ENCODE peak calls at places on chromosomes 4 and X, in five cellular contexts. I, W, A, Y and B are unnamed samples.

GRCh38 chrX:133134282-133134681 is 37.4 kb upstream of the USP26 start:
- DNase-seq in I (no peak), W (no peak), A (no peak), Y (no peak), B (no peak)

GRCh38 chr4:145011636-145012035 is 86.4 kb downstream of the ANAPC10 start:
- DNase-seq in I (no peak), W (no peak), A (no peak), Y (no peak), B (peak)

GRCh38 chrX:103254171-103254824 is 657 bp downstream of the TCEAL8 start:
- DNase-seq in I (no peak), W (peak), A (peak), Y (peak), B (peak)

GRCh38 chr4:27442146-27442545 is 581.5 kb downstream of the STIM2 start:
- DNase-seq in I (no peak), W (no peak), A (no peak), Y (peak), B (peak)

GRCh38 chrX:9134341-9134740 is 100.4 kb upstream of the FAM9B start:
- DNase-seq in I (no peak), W (no peak), A (no peak), Y (no peak), B (peak)

GRCh38 chr4:40564004-40564403 is 65.7 kb downstream of the RBM47 start:
- DNase-seq in I (no peak), W (no peak), A (peak), Y (peak), B (no peak)

GRCh38 chr4:107719211-107719926 is 665 bp downstream of the PAPSS1 start:
- DNase-seq in I (no peak), W (no peak), A (peak), Y (peak), B (peak)

GRCh38 chrX:85107407-85107806 is 103.7 kb downstream of the APOOL start:
- DNase-seq in I (no peak), W (no peak), A (peak), Y (no peak), B (no peak)

GRCh38 chrX:124208675-124209074 is 123.8 kb upstream of the TEX13D start:
- DNase-seq in I (no peak), W (no peak), A (no peak), Y (no peak), B (no peak)

GRCh38 chr4:11647433-11647832 is 218.7 kb upstream of the HS3ST1 start:
- DNase-seq in I (no peak), W (no peak), A (no peak), Y (no peak), B (no peak)

GRCh38 chrX:100647095-100647494 is 3.1 kb downstream of the SRPX2 start:
- DNase-seq in I (no peak), W (no peak), A (no peak), Y (peak), B (peak)

GRCh38 chr4:140149851-140150635 is 3.9 kb downstream of the MAML3 start:
- DNase-seq in I (peak), W (no peak), A (peak), Y (peak), B (peak)

GRCh38 chrX:154819771-154820341 is 14.6 kb upstream of the MPP1 start:
- DNase-seq in I (no peak), W (no peak), A (no peak), Y (no peak), B (no peak)
- H3K4me3 ChIP-seq in I (no peak), W (no peak), A (no peak), Y (no peak), B (no peak)

DNA sequence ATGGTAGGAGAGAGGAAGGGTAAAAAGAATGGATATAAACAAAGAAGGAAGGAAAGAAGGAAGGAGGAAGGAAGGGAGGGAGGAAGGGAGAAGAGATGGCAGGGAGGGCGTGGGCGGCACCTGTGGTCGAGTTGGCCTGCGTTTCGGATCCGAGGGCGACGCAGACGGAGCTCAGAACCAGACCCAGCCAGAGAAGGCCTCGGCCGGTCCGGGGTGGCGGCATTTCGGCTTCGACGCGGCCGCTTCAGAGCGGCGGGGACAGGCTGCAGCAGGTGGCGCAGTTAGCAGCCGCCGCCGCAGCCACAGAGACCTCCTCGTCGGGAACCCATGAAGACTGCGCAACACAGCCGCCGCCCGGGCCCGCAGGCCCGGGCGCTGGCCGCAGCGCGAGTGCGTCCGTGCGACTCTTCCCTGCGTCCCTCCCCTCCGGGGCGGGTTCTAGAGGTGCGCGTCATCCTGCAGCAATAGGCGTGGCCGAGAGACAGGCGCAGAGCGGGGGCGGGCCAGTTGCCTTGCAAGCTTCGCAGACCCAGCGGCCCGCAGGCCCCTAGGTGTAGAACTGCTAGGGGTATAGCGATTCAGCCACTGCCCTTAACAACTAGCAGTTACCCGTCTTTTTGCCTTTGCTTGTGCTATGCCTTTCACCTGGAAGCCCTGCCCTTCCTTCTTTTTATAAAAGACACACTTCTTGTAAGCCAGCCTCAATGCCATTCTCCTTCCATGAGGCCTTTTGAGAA is at the start of gene IDS:
- DNase-seq in I (peak), W (no peak), A (peak), Y (peak), B (peak)
- TF ChIP-seq CTCF in I (no peak), W (no peak), A (no peak), Y (no peak), B (no peak)

DNA sequence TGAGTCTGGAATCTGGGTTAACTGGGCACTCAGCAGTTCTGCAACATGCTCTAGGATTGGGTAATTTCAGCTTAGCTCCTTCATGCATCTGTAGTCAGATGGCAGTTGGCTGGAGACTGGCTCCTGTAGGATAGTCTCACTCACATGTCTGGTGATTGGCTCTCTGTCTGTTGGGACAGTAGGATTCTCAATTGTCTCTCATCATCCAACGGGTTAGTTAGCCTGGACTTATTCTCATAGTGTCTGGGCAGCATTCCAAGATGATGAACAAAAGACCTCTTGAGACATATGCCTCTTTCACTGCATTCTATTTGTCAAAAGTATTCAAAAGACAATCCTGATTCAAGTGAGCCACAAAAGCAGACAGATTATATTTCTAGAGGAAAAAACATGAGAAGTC is 795.6 kb upstream of the GALNTL6 start:
- DNase-seq in I (no peak), W (no peak), A (peak), Y (no peak), B (no peak)
- H3K4me3 ChIP-seq in I (no peak), W (no peak), A (no peak), Y (no peak), B (no peak)

GRCh38 chr4:180456928-180457327 is 1786.3 kb upstream of the TENM3 start:
- DNase-seq in I (no peak), W (no peak), A (no peak), Y (no peak), B (no peak)
- TF ChIP-seq CTCF in I (no peak), W (no peak), A (peak), Y (no peak), B (no peak)

DNA sequence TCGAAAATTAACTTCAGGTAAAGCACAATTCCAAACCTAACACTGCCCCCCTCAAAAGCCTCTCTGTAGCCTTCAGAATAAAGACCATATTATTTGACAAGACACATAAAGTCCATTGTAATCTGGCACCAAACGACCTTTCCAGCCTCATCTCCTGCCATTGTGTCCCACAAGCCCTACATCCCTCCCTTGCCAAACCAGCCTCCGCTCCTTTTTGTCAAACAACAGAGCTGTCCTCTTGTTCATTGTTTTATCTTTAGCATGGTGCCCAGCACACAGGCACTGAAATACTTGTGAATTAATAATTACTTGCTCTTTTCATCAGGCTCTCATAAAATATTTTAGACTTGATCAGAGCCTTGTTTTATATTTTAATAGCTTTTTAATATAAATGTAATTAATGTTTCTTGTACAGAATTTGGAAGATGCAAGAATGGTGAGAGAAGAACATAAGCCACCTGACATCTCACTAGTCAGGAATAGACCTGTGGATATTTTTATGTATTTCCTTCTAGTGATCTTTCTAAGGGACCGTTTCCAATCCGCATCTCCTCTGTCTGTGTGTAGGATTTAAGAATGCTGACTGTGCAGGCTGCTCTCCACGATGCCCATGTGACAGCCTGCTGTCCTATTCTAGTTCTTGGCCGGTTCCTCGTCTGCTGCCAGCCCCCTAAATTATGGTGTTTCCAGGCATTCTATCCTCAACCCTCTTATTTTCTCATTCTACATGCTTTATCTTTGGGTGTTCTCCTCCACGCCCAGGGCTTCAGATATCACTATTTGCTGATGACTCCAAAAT is 3.0 kb upstream of the IRF2 start:
- DNase-seq in I (no peak), W (no peak), A (no peak), Y (no peak), B (no peak)
- H3K4me3 ChIP-seq in I (no peak), W (no peak), A (no peak), Y (no peak), B (no peak)

GRCh38 chr4:73236151-73236550 is 22.4 kb downstream of the ANKRD17 start:
- DNase-seq in I (no peak), W (no peak), A (no peak), Y (no peak), B (no peak)

GRCh38 chr4:73231518-73232487 is 26.8 kb downstream of the ANKRD17 start:
- DNase-seq in I (no peak), W (no peak), A (no peak), Y (no peak), B (no peak)

GRCh38 chr4:73234712-73235111 is 23.9 kb downstream of the ANKRD17 start:
- DNase-seq in I (no peak), W (no peak), A (no peak), Y (no peak), B (no peak)

DNA sequence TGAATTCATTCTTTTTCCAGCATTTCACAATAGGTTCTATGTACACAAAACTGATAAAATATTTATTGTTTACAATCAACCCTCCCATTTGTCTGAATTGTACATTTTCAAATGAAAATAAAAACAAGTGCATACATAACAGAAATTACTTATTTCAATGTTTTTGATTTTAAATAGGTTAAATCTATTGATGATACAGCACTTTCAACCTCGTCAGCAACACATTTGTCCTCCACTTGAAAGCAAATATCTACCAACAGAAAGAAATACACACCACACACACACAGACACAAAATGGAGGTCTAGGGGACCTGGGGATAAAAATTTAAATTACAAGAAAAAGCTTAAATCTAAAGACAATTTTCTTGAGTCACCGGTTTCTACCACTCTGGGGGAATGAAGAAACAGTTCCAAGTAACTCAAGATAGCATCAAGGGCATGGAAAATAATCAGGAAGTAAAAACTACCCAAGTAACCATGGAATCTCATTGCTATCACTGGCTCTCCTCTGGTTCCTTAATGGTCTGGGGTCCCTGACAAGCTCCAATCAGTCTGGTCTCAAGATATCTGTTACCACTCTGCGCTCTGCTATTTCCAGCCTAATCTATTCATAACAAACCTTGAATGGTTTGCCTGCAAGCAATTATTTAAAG is 27.6 kb downstream of the ANKRD17 start:
- DNase-seq in I (no peak), W (no peak), A (no peak), Y (no peak), B (no peak)
- TF ChIP-seq CTCF in I (no peak), W (no peak), A (no peak), Y (no peak), B (no peak)

DNA sequence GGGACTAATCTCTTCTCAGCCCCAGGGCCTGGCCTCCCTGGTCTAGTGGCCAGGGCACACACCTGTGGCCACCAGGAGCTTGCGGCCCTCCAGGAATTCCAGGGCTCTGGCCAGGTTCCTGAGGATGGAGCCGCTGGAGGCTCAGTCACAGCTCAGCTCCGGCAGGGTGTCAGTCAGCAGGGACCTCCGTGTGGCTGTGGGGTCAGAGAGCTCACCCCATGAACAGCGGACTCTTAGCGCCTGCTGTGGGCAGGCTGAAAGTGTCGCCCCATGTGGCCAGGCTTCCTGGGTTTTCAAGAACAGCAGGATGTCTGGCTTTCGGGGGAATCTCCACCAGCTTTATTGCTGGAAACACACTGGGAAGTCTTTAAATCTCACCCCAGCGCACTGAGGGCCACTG is 19.3 kb upstream of the SH3TC1 start:
- DNase-seq in I (no peak), W (no peak), A (no peak), Y (no peak), B (no peak)
- H3K4me3 ChIP-seq in I (no peak), W (no peak), A (no peak), Y (no peak), B (no peak)

GRCh38 chrX:154321624-154322023 is 26.0 kb downstream of the TKTL1 start:
- DNase-seq in I (no peak), W (no peak), A (no peak), Y (no peak), B (peak)
- TF ChIP-seq CTCF in I (no peak), W (no peak), A (no peak), Y (no peak), B (no peak)